ENCODE peak calls at places on chromosomes 6 and 20, in ten cellular contexts. F, V, Q, H, U, N, D, A, W and S are unnamed samples.
A peak's percentile ranks its signal among the peaks of the same experiment; 100 is the strongest.

GRCh38 chr20:24948939-24949679 is at the start of gene CST7:
- DNase-seq in D (peak; percentile 70), U (no peak), W (no peak), A (no peak), N (peak; percentile 31), V (no peak), Q (no peak), F (no peak), H (no peak), S (peak; percentile 37)

GRCh38 chr6:76774750-76775396 is 688.4 kb downstream of the HTR1B start:
- DNase-seq in N (no peak), H (no peak), V (no peak), W (peak; percentile 82), Q (no peak), D (no peak), A (no peak), U (peak; percentile 19), F (no peak), S (no peak)

GRCh38 chr20:16115891-16116577 is 457.2 kb downstream of the KIF16B start:
- DNase-seq in N (no peak), W (no peak), Q (no peak), V (peak; percentile 90), A (no peak), D (no peak), H (no peak), F (no peak), U (peak; percentile 39), S (no peak)

GRCh38 chr6:66145867-66146266 is 438.8 kb upstream of the EYS start:
- DNase-seq in H (no peak), V (no peak), A (no peak), F (no peak), N (no peak), D (no peak), U (no peak), W (no peak), Q (no peak), S (no peak)

GRCh38 chr6:81613606-81614005 is 138.9 kb downstream of the TENT5A start:
- DNase-seq in W (no peak), V (no peak), U (no peak), A (no peak), Q (peak; percentile 78), H (no peak), F (peak; percentile 25), N (no peak), D (no peak), S (no peak)

GRCh38 chr20:14711681-14712080 is 374.3 kb upstream of the FLRT3 start:
- DNase-seq in N (no peak), D (no peak), A (no peak), W (no peak), Q (peak; percentile 13), V (no peak), F (no peak), H (no peak), U (no peak), S (no peak)

GRCh38 chr6:106568518-106568917 is 60.8 kb downstream of the RTN4IP1 start:
- DNase-seq in H (no peak), V (no peak), Q (peak; percentile 68), A (no peak), U (no peak), N (no peak), F (no peak), W (no peak), D (no peak), S (no peak)

GRCh38 chr6:113879186-113880096 is 22.3 kb downstream of the MARCKS start:
- DNase-seq in V (no peak), U (no peak), H (peak; percentile 62), Q (peak; percentile 87), F (peak; percentile 27), A (peak; percentile 17), N (no peak), D (peak; percentile 40), W (peak; percentile 69), S (no peak)

DNA sequence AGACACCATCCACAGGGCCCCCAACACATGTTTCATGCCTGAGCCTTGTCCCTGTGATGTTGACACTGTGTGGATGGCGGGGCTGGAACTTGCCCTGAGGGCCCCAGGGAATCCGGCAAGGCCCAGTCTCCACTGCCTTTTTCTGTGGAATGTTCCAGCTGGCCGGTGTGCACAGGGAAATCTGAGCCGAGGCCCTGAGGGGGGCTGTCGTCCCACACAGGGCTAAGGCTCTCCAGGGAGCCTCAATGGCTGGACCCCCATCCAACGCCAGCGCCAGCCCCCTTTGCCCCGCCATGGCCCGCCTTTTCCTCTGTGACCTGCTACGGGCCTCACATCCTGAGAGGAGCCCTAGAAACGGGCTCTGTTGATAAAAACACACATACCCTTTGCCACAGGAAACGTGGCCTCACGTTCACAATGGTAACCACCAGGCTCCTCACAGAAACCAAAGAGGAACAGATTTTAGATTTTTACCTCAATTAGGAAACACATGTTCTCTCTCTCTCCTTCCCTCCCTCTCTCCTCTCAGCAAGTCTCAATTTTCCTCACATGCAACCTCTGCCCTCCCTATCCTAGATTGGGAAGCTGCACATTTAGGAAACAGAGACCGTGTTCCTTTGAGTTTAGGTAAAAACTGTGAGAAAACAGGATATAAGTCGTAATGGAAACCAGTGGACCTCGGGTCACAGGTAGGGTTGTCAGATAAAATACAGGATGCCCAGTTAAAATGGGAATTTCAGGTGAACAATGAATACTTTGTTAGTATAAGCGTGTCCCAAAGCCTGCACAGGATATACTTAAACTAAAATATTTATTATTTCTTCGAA is 13.7 kb upstream of the ZNF831 start:
- DNase-seq in D (peak; percentile 76), Q (no peak), W (no peak), N (peak; percentile 60), A (no peak), V (no peak), F (no peak), U (peak; percentile 25), H (no peak), S (no peak)
- H3K4me1 ChIP-seq in D (peaks cover 18% of the 10 kb centered on the region), Q (no peaks in the 10 kb centered on the region), W (no peaks in the 10 kb centered on the region), N (peaks cover 78% of the 10 kb centered on the region), A (peaks cover 20% of the 10 kb centered on the region), V (peaks cover 66% of the 10 kb centered on the region), F (no peaks in the 10 kb centered on the region), U (peaks cover 56% of the 10 kb centered on the region), H (no peaks in the 10 kb centered on the region), S (peaks cover 6% of the 10 kb centered on the region)

DNA sequence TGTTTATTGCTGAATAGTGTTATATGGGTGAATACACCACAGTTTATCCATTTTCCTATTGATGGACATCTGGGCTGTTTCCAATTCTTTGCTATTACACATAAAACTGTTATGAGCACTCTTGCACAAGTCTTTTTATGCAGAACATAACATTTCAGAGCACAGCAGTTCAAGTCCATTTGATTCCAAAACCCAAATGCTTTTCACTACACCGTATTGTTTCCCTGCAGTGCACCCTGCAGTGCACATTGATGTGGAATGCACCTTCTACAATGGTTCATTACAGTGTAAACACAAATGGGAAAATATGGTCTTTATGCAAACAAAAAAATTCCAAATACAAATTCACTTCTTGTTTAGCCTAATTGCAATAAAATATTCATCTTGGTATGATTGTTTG is 3.6 kb upstream of the SLC2A12 start:
- DNase-seq in H (no peak), W (no peak), F (no peak), A (no peak), V (no peak), Q (no peak), N (no peak), D (no peak), U (no peak), S (no peak)
- H3K4me1 ChIP-seq in H (peaks cover 20% of the 10 kb centered on the region), W (peaks cover 8% of the 10 kb centered on the region), F (peaks cover 29% of the 10 kb centered on the region), A (no peaks in the 10 kb centered on the region), V (peaks cover 62% of the 10 kb centered on the region), Q (peaks cover 25% of the 10 kb centered on the region), N (no peaks in the 10 kb centered on the region), D (peaks cover 6% of the 10 kb centered on the region), U (peaks cover 50% of the 10 kb centered on the region), S (peaks cover 2% of the 10 kb centered on the region)

GRCh38 chr6:9516207-9516606 is 898.7 kb downstream of the TFAP2A start:
- DNase-seq in W (no peak), H (no peak), Q (peak; percentile 82), U (no peak), D (no peak), N (no peak), V (no peak), F (peak; percentile 75), A (no peak), S (no peak)

GRCh38 chr6:9518433-9518832 is 896.4 kb downstream of the TFAP2A start:
- DNase-seq in Q (no peak), W (no peak), D (no peak), N (no peak), H (no peak), F (no peak), A (no peak), V (no peak), U (no peak), S (no peak)

GRCh38 chr6:9520417-9521151 is 894.3 kb downstream of the TFAP2A start:
- DNase-seq in Q (peak; percentile 87), H (no peak), W (no peak), N (no peak), A (no peak), F (peak; percentile 88), V (no peak), U (no peak), D (no peak), S (no peak)

GRCh38 chr6:9521152-9521530 is 893.7 kb downstream of the TFAP2A start:
- DNase-seq in F (no peak), Q (no peak), V (no peak), N (no peak), H (no peak), U (no peak), D (no peak), W (no peak), A (no peak), S (no peak)

DNA sequence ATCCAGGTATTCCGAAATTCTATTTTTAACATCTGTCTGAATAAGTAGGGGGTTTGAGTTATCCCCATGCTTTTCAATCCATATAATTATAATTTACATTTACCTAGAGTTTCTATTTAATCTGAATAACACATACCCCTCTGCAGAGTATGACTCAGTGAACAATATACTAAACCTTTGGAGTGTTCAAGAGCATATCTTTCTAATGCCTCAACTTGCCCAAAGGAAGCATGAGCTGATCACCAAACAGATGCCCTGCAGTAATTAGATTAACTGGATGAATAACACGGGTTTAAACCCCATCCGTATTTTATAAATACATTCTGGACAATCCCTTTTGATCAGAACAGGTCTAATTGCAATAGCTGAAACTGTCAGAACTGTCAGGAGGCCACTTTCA is 897.1 kb downstream of the TFAP2A start:
- DNase-seq in F (peak; percentile 71), Q (no peak), V (no peak), W (no peak), D (no peak), U (no peak), H (no peak), N (no peak), A (no peak), S (no peak)
- H3K4me1 ChIP-seq in F (peaks cover 80% of the 10 kb centered on the region), Q (peaks cover 51% of the 10 kb centered on the region), V (no peaks in the 10 kb centered on the region), W (no peaks in the 10 kb centered on the region), D (no peaks in the 10 kb centered on the region), U (no peaks in the 10 kb centered on the region), H (no peaks in the 10 kb centered on the region), N (no peaks in the 10 kb centered on the region), A (no peaks in the 10 kb centered on the region), S (no peaks in the 10 kb centered on the region)

GRCh38 chr6:149031545-149032317 is 284.9 kb downstream of the UST start:
- DNase-seq in N (no peak), V (peak; percentile 60), W (no peak), U (no peak), D (peak; percentile 28), A (no peak), F (no peak), Q (peak; percentile 88), H (no peak), S (no peak)

GRCh38 chr6:149035806-149036205 is 281.7 kb upstream of the TAB2 start:
- DNase-seq in A (no peak), H (no peak), V (peak; percentile 26), W (no peak), U (no peak), F (no peak), Q (no peak), D (no peak), N (no peak), S (no peak)

GRCh38 chr6:149032318-149032598 is 285.3 kb upstream of the TAB2 start:
- DNase-seq in N (no peak), V (no peak), W (no peak), A (no peak), F (no peak), H (no peak), Q (no peak), D (no peak), U (no peak), S (no peak)

GRCh38 chr6:149033454-149034241 is 283.9 kb upstream of the TAB2 start:
- DNase-seq in A (no peak), Q (no peak), H (no peak), N (no peak), D (no peak), F (no peak), W (no peak), V (peak; percentile 31), U (no peak), S (no peak)

GRCh38 chr6:149032599-149033405 is 284.7 kb upstream of the TAB2 start:
- DNase-seq in N (no peak), D (no peak), A (no peak), F (no peak), H (no peak), Q (peak; percentile 93), U (no peak), V (peak; percentile 89), W (peak; percentile 28), S (no peak)
- H3K4me1 ChIP-seq in N (peaks cover 20% of the 10 kb centered on the region), D (peaks cover 6% of the 10 kb centered on the region), A (peaks cover 4% of the 10 kb centered on the region), F (no peaks in the 10 kb centered on the region), H (peaks cover 2% of the 10 kb centered on the region), Q (peaks cover 43% of the 10 kb centered on the region), U (peaks cover 6% of the 10 kb centered on the region), V (peaks cover 34% of the 10 kb centered on the region), W (peaks cover 34% of the 10 kb centered on the region), S (no peaks in the 10 kb centered on the region)